ENCODE peak calls at places on chromosomes 5 and 9, in five cellular contexts. A is uterus, T is lower leg skin, W is fibroblast of lung, I is cardiac fibroblast. B is an unnamed sample.

GRCh38 chr9:120368799-120369198 is 211.2 kb downstream of the CDK5RAP2 start:
- DNase-seq in A (no peak), T (no peak), W (no peak), I (no peak), B (no peak)

GRCh38 chr5:77971965-77972544 is 195.9 kb upstream of the TBCA start:
- DNase-seq in A (no peak), T (no peak), W (no peak), I (no peak), B (no peak)

GRCh38 chr9:77424993-77425392 is 223.1 kb downstream of the GNA14 start:
- DNase-seq in A (no peak), T (no peak), W (no peak), I (no peak), B (no peak)

GRCh38 chr5:92019376-92019990 is 636.4 kb upstream of the ARRDC3 start:
- DNase-seq in A (no peak), T (no peak), W (no peak), I (no peak), B (no peak)

GRCh38 chr5:177133119-177133844 is at the start of gene NSD1:
- DNase-seq in A (peak; percentile 94), T (peak; percentile 87), W (peak; percentile 80), I (peak; percentile 79), B (no peak)

GRCh38 chr9:95077053-95077765 is 240.3 kb downstream of the FANCC start:
- DNase-seq in A (no peak), T (no peak), W (no peak), I (no peak), B (no peak)

GRCh38 chr5:33840927-33841547 is 50.8 kb downstream of the ADAMTS12 start:
- DNase-seq in A (no peak), T (no peak), W (no peak), I (no peak), B (no peak)

GRCh38 chr5:14672508-14673394 is 8.2 kb downstream of the OTULIN start:
- DNase-seq in A (no peak), T (no peak), W (no peak), I (no peak), B (no peak)

GRCh38 chr9:26789959-26790358 is 102.6 kb downstream of the CAAP1 start:
- DNase-seq in A (no peak), T (no peak), W (peak; percentile 2), I (peak; percentile 4), B (no peak)

GRCh38 chr5:149618581-149619248 is 37.4 kb downstream of the ARHGEF37 start:
- DNase-seq in A (peak; percentile 33), T (no peak), W (peak; percentile 72), I (peak; percentile 79), B (peak; percentile 24)

GRCh38 chr9:135282001-135282731 is 194.7 kb downstream of the OLFM1 start:
- DNase-seq in A (peak; percentile 71), T (peak; percentile 30), W (peak; percentile 4), I (peak; percentile 34), B (no peak)

GRCh38 chr9:68998344-68998743 is 15.6 kb downstream of the PRKACG start:
- DNase-seq in A (no peak), T (no peak), W (no peak), I (no peak), B (no peak)

GRCh38 chr5:148957591-148958202 is 105.2 kb downstream of the SH3TC2 start:
- DNase-seq in A (no peak), T (no peak), W (peak; percentile 49), I (peak; percentile 42), B (no peak)

GRCh38 chr9:122949696-122950095 is 8.9 kb downstream of the RABGAP1 start:
- DNase-seq in A (no peak), T (no peak), W (no peak), I (peak; percentile 36), B (no peak)
- H3K4me3 ChIP-seq in A (no peak overlapping the region), T (no peak overlapping the region), W (no peak overlapping the region), I (no peak overlapping the region), B (no peak overlapping the region)

DNA sequence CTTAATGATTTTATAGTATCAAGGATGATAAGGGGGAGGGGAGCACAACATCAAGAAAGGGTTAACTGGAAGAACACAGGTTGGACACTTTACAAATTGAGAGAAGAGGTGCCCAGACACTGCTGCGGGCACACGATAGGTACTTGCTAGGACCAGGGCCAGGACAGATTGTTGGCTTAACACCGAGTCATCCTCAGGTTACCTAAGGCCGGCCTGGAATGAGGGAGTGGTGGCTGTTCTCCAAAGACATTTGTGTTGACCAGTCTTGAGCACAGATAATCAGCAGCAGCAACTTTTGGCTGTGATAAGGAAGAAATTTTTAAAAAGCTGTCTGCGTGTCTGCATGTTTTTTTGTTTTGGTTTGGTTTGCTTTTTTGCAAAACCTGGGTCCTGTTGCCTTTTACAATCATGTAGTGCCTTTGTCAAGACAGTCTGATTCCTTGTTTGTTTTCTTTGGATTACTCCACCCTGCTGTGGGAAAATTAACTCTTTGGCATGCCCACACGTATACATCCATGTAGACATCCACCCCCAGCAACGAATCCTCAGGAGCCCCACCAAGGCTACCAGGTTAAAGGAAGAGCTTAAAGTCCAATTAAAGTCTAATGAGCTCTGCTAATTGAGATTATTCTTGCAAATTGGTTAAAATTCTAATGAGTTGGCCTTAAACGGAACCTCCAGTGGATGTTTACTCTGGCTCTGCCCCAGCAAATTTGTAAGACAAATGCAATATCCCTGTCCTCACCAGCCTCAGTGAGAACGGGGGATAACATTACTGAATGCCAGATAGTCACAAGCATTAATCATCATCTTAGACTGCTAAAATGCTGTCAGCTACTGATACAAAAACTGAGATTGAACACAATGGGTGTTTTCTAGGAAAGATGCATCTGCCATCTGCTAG is 382.3 kb downstream of the ACTL7B start:
- DNase-seq in A (peak; percentile 30), T (peak; percentile 57), W (peak; percentile 88), I (peak; percentile 87), B (no peak)
- H3K4me3 ChIP-seq in A (no peak overlapping the region), T (no peak overlapping the region), W (no peak overlapping the region), I (no peak overlapping the region), B (no peak overlapping the region)

GRCh38 chr5:93626801-93627200 is 43.8 kb downstream of the NR2F1 start:
- DNase-seq in A (no peak), T (no peak), W (no peak), I (no peak), B (no peak)

GRCh38 chr5:93620487-93621339 is 37.7 kb downstream of the NR2F1 start:
- DNase-seq in A (peak; percentile 54), T (no peak), W (peak; percentile 73), I (peak; percentile 63), B (no peak)

GRCh38 chr5:93623153-93623552 is 40.1 kb downstream of the NR2F1 start:
- DNase-seq in A (no peak), T (no peak), W (no peak), I (no peak), B (no peak)

GRCh38 chr5:93622240-93622885 is 39.3 kb downstream of the NR2F1 start:
- DNase-seq in A (no peak), T (no peak), W (peak; percentile 78), I (peak; percentile 72), B (no peak)

DNA sequence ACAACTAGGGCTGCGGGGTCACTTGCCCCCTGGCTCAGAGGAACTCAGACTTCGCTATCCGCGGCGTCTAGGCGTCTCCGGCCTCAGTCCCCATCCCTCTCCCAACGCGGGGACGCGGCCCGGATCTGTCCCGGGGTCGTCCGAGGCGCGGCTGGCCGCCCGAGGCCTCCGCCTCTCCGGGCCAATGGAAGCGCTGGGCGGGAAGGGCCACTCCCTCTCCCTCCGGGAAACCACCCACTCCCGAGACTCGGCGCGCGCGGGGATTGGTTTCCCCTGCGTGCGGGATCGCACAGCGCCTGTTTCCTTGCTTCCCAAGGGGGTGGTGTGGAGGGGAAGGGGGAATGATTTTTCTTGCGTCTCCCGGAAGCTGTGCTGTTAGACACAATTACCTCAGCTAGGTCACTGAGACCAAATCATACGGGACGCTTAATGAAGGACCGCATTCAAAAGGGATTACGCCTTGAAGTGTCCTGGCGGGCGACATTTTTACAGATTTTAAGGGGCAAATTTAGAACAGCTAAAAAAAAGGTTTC is 38.4 kb downstream of the NR2F1 start:
- DNase-seq in A (peak; percentile 85), T (no peak), W (peak; percentile 72), I (peak; percentile 70), B (no peak)
- H3K4me3 ChIP-seq in A (peak overlapping the region; percentile 53), T (peak overlapping the region; percentile 21), W (peak overlapping the region; percentile 60), I (peak overlapping the region; percentile 65), B (peak overlapping the region; percentile 72)

GRCh38 chr9:80222466-80223169 is 650.9 kb downstream of the TLE4 start:
- DNase-seq in A (no peak), T (no peak), W (no peak), I (no peak), B (no peak)
- H3K4me3 ChIP-seq in A (no peak overlapping the region), T (no peak overlapping the region), W (no peak overlapping the region), I (no peak overlapping the region), B (no peak overlapping the region)

GRCh38 chr5:144487207-144487606 is 316.5 kb downstream of the KCTD16 start:
- DNase-seq in A (no peak), T (no peak), W (peak; percentile 11), I (no peak), B (no peak)
- H3K4me3 ChIP-seq in A (no peak overlapping the region), T (no peak overlapping the region), W (no peak overlapping the region), I (no peak overlapping the region), B (no peak overlapping the region)

GRCh38 chr9:72577212-72577753 is 55.9 kb downstream of the TMC1 start:
- DNase-seq in A (peak; percentile 23), T (peak; percentile 62), W (peak; percentile 92), I (peak; percentile 93), B (peak; percentile 50)
- H3K4me3 ChIP-seq in A (no peak overlapping the region), T (no peak overlapping the region), W (peak overlapping the region; percentile 11), I (no peak overlapping the region), B (no peak overlapping the region)

GRCh38 chr5:145936401-145937131 is at the start of gene SH3RF2:
- DNase-seq in A (peak; percentile 20), T (peak; percentile 60), W (peak; percentile 63), I (peak; percentile 59), B (peak; percentile 36)

GRCh38 chr5:145939532-145940065 is 3.2 kb downstream of the SH3RF2 start:
- DNase-seq in A (no peak), T (no peak), W (no peak), I (no peak), B (no peak)

GRCh38 chr5:145937432-145938250 is 1.3 kb downstream of the SH3RF2 start:
- DNase-seq in A (no peak), T (no peak), W (no peak), I (no peak), B (no peak)

GRCh38 chr5:145941096-145941676 is 4.8 kb downstream of the SH3RF2 start:
- DNase-seq in A (no peak), T (peak; percentile 62), W (no peak), I (no peak), B (no peak)

DNA sequence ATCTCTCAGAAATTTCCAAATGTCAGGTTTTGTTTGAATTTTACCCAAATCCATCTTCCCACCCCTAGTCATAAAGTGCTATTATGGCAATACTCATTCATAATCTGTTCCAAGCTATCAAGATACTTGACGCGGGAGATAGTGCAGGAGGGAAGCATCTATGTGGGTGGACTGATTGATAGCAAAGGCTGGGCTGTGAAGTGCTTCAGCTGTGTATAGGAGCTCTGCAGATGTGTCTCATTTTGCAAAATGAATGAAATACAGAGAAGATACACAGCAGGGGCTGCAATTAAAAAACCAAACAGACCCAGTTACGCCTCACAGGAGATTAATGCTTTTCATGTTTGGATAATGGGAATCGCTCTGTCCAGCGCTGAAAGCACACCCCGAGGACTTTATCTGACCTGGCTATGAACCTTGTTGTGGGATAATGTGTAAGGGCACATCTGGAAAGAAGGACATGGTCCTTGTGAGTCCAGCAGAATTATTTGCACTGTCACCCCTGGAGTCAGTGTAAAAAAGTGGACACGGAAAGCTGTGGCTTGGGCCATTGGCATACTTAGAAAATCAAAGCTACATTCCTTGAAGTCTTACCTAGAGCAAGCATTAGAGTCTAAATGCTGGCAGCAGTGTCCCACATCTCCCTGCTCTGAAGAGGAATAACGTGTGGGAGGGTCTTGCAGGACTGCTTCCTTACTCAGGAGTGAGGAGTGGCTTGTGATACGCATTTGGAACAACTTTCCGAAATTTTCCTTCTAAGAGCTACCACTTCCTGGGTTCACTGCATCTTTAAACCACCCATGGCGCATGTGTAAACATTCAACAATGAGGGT is 2.5 kb downstream of the SH3RF2 start:
- DNase-seq in A (no peak), T (no peak), W (no peak), I (no peak), B (no peak)
- H3K4me3 ChIP-seq in A (no peak overlapping the region), T (no peak overlapping the region), W (no peak overlapping the region), I (no peak overlapping the region), B (no peak overlapping the region)

GRCh38 chr5:42950466-42951168 is 89.5 kb downstream of the ANXA2R start:
- DNase-seq in A (peak; percentile 51), T (peak; percentile 81), W (peak; percentile 100), I (peak; percentile 99), B (peak; percentile 99)
- H3K4me3 ChIP-seq in A (peak overlapping the region; percentile 49), T (peak overlapping the region; percentile 28), W (peak overlapping the region; percentile 70), I (peak overlapping the region; percentile 58), B (peak overlapping the region; percentile 64)

B was measured in AG04450.